ENCODE peak calls at places on chromosomes 12 and 14, in seven cellular contexts. J is NT2/D1; N is pulmonary artery endothelial cell; E is stimulated activated CD4-positive, alpha-beta T cell treated with anti-CD3 and anti-CD28 coated beads, Interleukin-1b, Interleukin-23, amount 100 ng/mL, for 4 hours; H is D341Med; F is neuronal stem cell; T is PC-9. Q is an unnamed sample.

GRCh38 chr12:93626160-93626559 is 51.0 kb upstream of the CRADD start:
- DNase-seq in J (no peak), H (no peak), F (no peak), E (no peak), N (no peak), T (no peak), Q (no peak)

GRCh38 chr14:91417134-91417982 is at the start of gene CCDC88C:
- DNase-seq in H (peak), J (no peak), F (peak), T (peak), N (no peak), E (peak), Q (no peak)

GRCh38 chr14:69658664-69659261 is 47.4 kb downstream of the SUSD6 start:
- DNase-seq in T (peak), E (no peak), J (no peak), N (no peak), H (no peak), F (no peak), Q (no peak)

GRCh38 chr14:96086032-96086431 is 46.9 kb downstream of the C14orf132 start:
- DNase-seq in T (peak), H (no peak), F (no peak), N (no peak), J (no peak), E (no peak), Q (peak)

GRCh38 chr12:4274960-4275868 is 1.7 kb downstream of the CCND2 start:
- DNase-seq in N (no peak), E (no peak), J (no peak), F (no peak), H (no peak), T (no peak), Q (no peak)

GRCh38 chr14:93930296-93930988 is 3.3 kb downstream of the FAM181A start:
- DNase-seq in H (no peak), T (no peak), F (no peak), E (no peak), J (no peak), N (no peak), Q (no peak)

GRCh38 chr14:68522510-68523325 is 270.1 kb downstream of the ZFP36L1 start:
- DNase-seq in H (no peak), E (no peak), F (peak), N (no peak), T (no peak), J (no peak), Q (no peak)

GRCh38 chr12:25590021-25590721 is 37.1 kb upstream of the LMNTD1 start:
- DNase-seq in N (no peak), F (no peak), J (no peak), E (peak), T (no peak), H (no peak), Q (no peak)

GRCh38 chr14:21264025-21264801 is 5.0 kb downstream of the HNRNPC start:
- DNase-seq in J (no peak), T (peak), E (no peak), F (no peak), N (no peak), H (no peak), Q (no peak)

GRCh38 chr14:91228112-91229004 is 16.1 kb downstream of the GPR68 start:
- DNase-seq in E (peak), F (no peak), T (peak), H (no peak), N (no peak), J (no peak), Q (no peak)